ENCODE peak calls at places on chromosomes 16 and 17, in ten cellular contexts. A is GM03348; Z is T-cell; W is amniotic stem cell; B is A549; E is HFFc6; C is left kidney; M is mesothelial cell of epicardium; K is activated effector memory CD4-positive, alpha-beta T cell treated with anti-CD3 and anti-CD28 coated beads, Interleukin-2, amount 50 U/mL, for 16 hours; G is Caki2. N is an unnamed sample.

GRCh38 chr17:57418463-57419246 is 162.3 kb downstream of the MSI2 start:
- DNase-seq in E (no peak), B (no peak), C (peak), W (no peak), G (no peak), A (no peak), Z (no peak), M (no peak), K (no peak), N (no peak)

GRCh38 chr17:77681820-77682219 is 276.7 kb upstream of the TNRC6C start:
- DNase-seq in Z (no peak), W (no peak), G (no peak), M (no peak), C (peak), K (peak), E (no peak), B (no peak), A (no peak), N (no peak)

GRCh38 chr16:88570691-88571092 is 489 bp downstream of the ZC3H18 start:
- DNase-seq in W (no peak), Z (peak), E (no peak), K (peak), C (peak), B (no peak), G (no peak), A (peak), M (no peak), N (peak)

GRCh38 chr17:48051278-48051677 is 3.1 kb downstream of the NFE2L1 start:
- DNase-seq in G (no peak), M (no peak), C (no peak), A (no peak), W (no peak), K (no peak), Z (no peak), B (no peak), E (no peak), N (no peak)

GRCh38 chr16:14302031-14302398 is 230.9 kb downstream of the MRTFB start:
- DNase-seq in C (peak), Z (no peak), G (peak), B (peak), E (peak), W (peak), K (no peak), A (peak), M (no peak), N (peak)

GRCh38 chr16:4940719-4941118 is 3.8 kb upstream of the PPL start:
- DNase-seq in E (no peak), W (no peak), C (no peak), B (no peak), M (no peak), Z (no peak), K (no peak), G (no peak), A (no peak), N (no peak)

GRCh38 chr17:16371742-16372141 is 9.1 kb upstream of the UBB start:
- DNase-seq in A (no peak), E (peak), C (no peak), B (peak), G (no peak), Z (no peak), M (no peak), K (no peak), W (no peak), N (no peak)

GRCh38 chr16:82329504-82330192 is 159.6 kb upstream of the MPHOSPH6 start:
- DNase-seq in B (no peak), A (no peak), W (no peak), M (no peak), C (peak), Z (no peak), K (no peak), E (no peak), G (no peak), N (no peak)

GRCh38 chr17:73998246-73999220 is 204.9 kb upstream of the RPL38 start:
- DNase-seq in Z (peak), M (no peak), W (no peak), C (peak), K (peak), A (peak), G (peak), B (peak), E (no peak), N (peak)